ENCODE peak calls at places on chromosomes 4 and X, in eight cellular contexts. One of them, this sample, is unnamed.

GRCh38 chr4:12041828-12042227 is 613.1 kb upstream of the HS3ST1 start:
- DNase-seq in ovary: no peak
- DNase-seq in endothelial cell of umbilical vein: no peak
- DNase-seq in A549: no peak
- DNase-seq in IMR-90: no peak
- DNase-seq in HepG2: no peak
- DNase-seq in heart left ventricle: no peak
- DNase-seq in tibial nerve: no peak
- DNase-seq in this sample: no peak

GRCh38 chrX:140477987-140478386 is 26.9 kb downstream of the SOX3 start:
- DNase-seq in endothelial cell of umbilical vein: no peak
- DNase-seq in A549: no peak
- DNase-seq in IMR-90: no peak
- DNase-seq in HepG2: no peak
- DNase-seq in tibial nerve: no peak
- DNase-seq in ovary: no peak
- DNase-seq in heart left ventricle: no peak
- DNase-seq in this sample: no peak

GRCh38 chr4:174663254-174663653 is 141.0 kb upstream of the HPGD start:
- DNase-seq in IMR-90: peak; percentile 1
- DNase-seq in tibial nerve: no peak
- DNase-seq in heart left ventricle: no peak
- DNase-seq in HepG2: no peak
- DNase-seq in endothelial cell of umbilical vein: no peak
- DNase-seq in A549: no peak
- DNase-seq in ovary: no peak
- DNase-seq in this sample: no peak

GRCh38 chrX:11886745-11887144 is 128.7 kb downstream of the MSL3 start:
- DNase-seq in HepG2: no peak
- DNase-seq in tibial nerve: no peak
- DNase-seq in IMR-90: peak; percentile 0
- DNase-seq in heart left ventricle: no peak
- DNase-seq in A549: no peak
- DNase-seq in ovary: no peak
- DNase-seq in endothelial cell of umbilical vein: peak; percentile 36
- DNase-seq in this sample: no peak

GRCh38 chr4:102694791-102695190 is 66.0 kb downstream of the MANBA start:
- DNase-seq in heart left ventricle: no peak
- DNase-seq in tibial nerve: no peak
- DNase-seq in ovary: no peak
- DNase-seq in IMR-90: peak; percentile 23
- DNase-seq in HepG2: no peak
- DNase-seq in A549: no peak
- DNase-seq in endothelial cell of umbilical vein: no peak
- DNase-seq in this sample: no peak

GRCh38 chrX:15465896-15466651 is 27.1 kb downstream of the PIR start:
- DNase-seq in endothelial cell of umbilical vein: no peak
- DNase-seq in IMR-90: peak; percentile 7
- DNase-seq in heart left ventricle: no peak
- DNase-seq in A549: no peak
- DNase-seq in tibial nerve: no peak
- DNase-seq in ovary: peak; percentile 32
- DNase-seq in HepG2: no peak
- DNase-seq in this sample: no peak

GRCh38 chrX:94831364-94831763 is 1157.4 kb downstream of the FAM133A start:
- DNase-seq in IMR-90: peak; percentile 0
- DNase-seq in ovary: no peak
- DNase-seq in tibial nerve: no peak
- DNase-seq in endothelial cell of umbilical vein: no peak
- DNase-seq in heart left ventricle: no peak
- DNase-seq in A549: no peak
- DNase-seq in HepG2: no peak
- DNase-seq in this sample: no peak

GRCh38 chrX:13029831-13030771 is 14.3 kb downstream of the FAM9C start:
- DNase-seq in endothelial cell of umbilical vein: peak; percentile 63
- DNase-seq in heart left ventricle: no peak
- DNase-seq in A549: no peak
- DNase-seq in ovary: no peak
- DNase-seq in tibial nerve: no peak
- DNase-seq in IMR-90: no peak
- DNase-seq in HepG2: peak; percentile 35
- DNase-seq in this sample: no peak

GRCh38 chrX:13533726-13534125 is 35.7 kb upstream of the EGFL6 start:
- DNase-seq in endothelial cell of umbilical vein: no peak
- DNase-seq in HepG2: no peak
- DNase-seq in tibial nerve: no peak
- DNase-seq in ovary: no peak
- DNase-seq in IMR-90: peak; percentile 24
- DNase-seq in A549: no peak
- DNase-seq in heart left ventricle: no peak
- DNase-seq in this sample: no peak

GRCh38 chrX:153813161-153813560 is 17.2 kb downstream of the PDZD4 start:
- DNase-seq in A549: no peak
- DNase-seq in HepG2: no peak
- DNase-seq in IMR-90: no peak
- DNase-seq in tibial nerve: no peak
- DNase-seq in heart left ventricle: no peak
- DNase-seq in endothelial cell of umbilical vein: no peak
- DNase-seq in ovary: no peak
- DNase-seq in this sample: no peak

GRCh38 chr4:189659302-189659701 is 281.4 kb upstream of the FRG1 start:
- DNase-seq in ovary: no peak
- DNase-seq in tibial nerve: no peak
- DNase-seq in A549: no peak
- DNase-seq in HepG2: no peak
- DNase-seq in IMR-90: no peak
- DNase-seq in endothelial cell of umbilical vein: no peak
- DNase-seq in heart left ventricle: no peak
- DNase-seq in this sample: no peak

DNA sequence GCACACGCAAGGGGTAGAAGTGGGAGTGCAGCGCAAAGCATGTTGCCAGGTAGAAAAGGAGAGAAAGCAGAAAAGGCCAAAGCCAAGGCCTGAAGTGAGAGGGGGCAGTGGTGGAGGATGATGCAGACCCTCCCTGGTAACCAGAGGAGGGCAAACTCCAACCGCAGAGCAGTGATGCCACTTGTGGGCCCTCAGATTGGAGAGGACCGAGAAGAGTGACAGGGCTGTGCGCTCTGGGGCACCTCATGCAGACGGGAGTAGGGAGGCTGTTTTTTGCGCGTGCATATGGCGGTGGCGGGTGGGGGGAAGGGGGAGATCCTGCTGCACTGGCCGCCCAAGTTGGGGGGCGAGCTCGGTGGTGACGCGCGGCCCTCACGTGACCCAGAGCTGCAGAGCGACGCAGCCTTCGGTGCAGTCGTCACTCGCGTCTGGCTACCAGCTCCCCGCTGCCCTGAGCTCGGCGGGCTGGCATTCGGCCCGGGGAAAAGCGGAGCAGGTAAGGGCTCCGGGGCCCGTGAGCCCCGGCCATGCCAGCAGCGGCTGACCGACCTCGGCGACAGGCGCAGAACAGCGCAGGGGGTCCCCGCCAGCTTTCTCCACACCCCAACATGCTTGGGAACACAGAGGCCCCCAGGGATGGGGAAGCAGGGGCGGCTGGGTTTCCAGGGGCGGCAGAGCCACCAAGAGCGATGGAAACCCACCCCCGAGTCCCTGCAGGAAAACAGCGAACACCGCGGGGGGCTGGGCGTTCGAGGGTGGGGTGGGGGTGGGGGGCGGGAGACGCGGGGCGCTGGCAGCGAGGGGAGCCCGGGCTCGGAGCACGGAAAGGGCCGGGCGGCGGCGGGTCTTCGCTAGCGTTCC is at the start of gene BEX3:
- DNase-seq in heart left ventricle: peak; percentile 35
- DNase-seq in A549: peak; percentile 48
- DNase-seq in ovary: peak; percentile 70
- DNase-seq in HepG2: peak; percentile 24
- DNase-seq in tibial nerve: peak; percentile 15
- DNase-seq in endothelial cell of umbilical vein: peak; percentile 55
- DNase-seq in IMR-90: peak; percentile 59
- DNase-seq in this sample: no peak
- TF ChIP-seq POLR2A in heart left ventricle: no peak
- TF ChIP-seq POLR2A in A549: peak; percentile 70
- TF ChIP-seq POLR2A in ovary: peak; percentile 66
- TF ChIP-seq POLR2A in HepG2: no peak
- TF ChIP-seq POLR2A in tibial nerve: no peak
- TF ChIP-seq POLR2A in endothelial cell of umbilical vein: peak; percentile 65
- TF ChIP-seq POLR2A in IMR-90: peak; percentile 80
- TF ChIP-seq POLR2A in this sample: no peak

DNA sequence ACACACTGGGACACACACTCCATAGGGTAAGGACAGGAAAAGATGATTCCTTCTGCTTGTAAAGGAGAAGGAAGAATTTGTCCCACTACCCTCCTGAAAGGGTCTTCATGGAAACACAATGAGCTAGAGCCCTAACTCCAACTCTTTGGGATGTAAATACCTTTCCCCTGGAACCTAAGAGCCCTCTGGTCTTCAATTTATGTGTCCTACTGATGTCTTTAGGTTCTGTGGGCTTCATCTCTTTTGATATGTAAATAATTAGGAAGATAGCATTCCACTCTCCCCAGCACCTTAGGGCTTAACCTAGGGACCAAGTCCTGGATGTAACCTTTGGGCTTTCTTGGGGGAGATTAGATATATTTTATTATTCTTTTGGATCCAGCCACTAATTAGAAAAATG is 38.3 kb downstream of the PF4 start:
- DNase-seq in A549: no peak
- DNase-seq in ovary: no peak
- DNase-seq in tibial nerve: no peak
- DNase-seq in endothelial cell of umbilical vein: no peak
- DNase-seq in heart left ventricle: no peak
- DNase-seq in IMR-90: no peak
- DNase-seq in HepG2: no peak
- DNase-seq in this sample: no peak
- H3K9me3 ChIP-seq in A549: no peaks in the 10 kb centered on the region
- H3K9me3 ChIP-seq in ovary: no peaks in the 10 kb centered on the region
- H3K9me3 ChIP-seq in tibial nerve: no peaks in the 10 kb centered on the region
- H3K9me3 ChIP-seq in endothelial cell of umbilical vein: no peaks in the 10 kb centered on the region
- H3K9me3 ChIP-seq in heart left ventricle: no peaks in the 10 kb centered on the region
- H3K9me3 ChIP-seq in IMR-90: no peaks in the 10 kb centered on the region
- H3K9me3 ChIP-seq in HepG2: no peaks in the 10 kb centered on the region
- H3K9me3 ChIP-seq in this sample: no peaks in the 10 kb centered on the region

GRCh38 chr4:140071043-140071442 is 82.9 kb downstream of the MAML3 start:
- DNase-seq in endothelial cell of umbilical vein: no peak
- DNase-seq in heart left ventricle: no peak
- DNase-seq in tibial nerve: no peak
- DNase-seq in IMR-90: no peak
- DNase-seq in A549: no peak
- DNase-seq in HepG2: no peak
- DNase-seq in ovary: no peak
- DNase-seq in this sample: no peak

GRCh38 chr4:140069068-140069467 is 84.9 kb downstream of the MAML3 start:
- DNase-seq in ovary: peak; percentile 60
- DNase-seq in tibial nerve: no peak
- DNase-seq in heart left ventricle: no peak
- DNase-seq in IMR-90: peak; percentile 73
- DNase-seq in endothelial cell of umbilical vein: no peak
- DNase-seq in A549: no peak
- DNase-seq in HepG2: no peak
- DNase-seq in this sample: no peak

GRCh38 chr4:140070369-140070768 is 83.6 kb downstream of the MAML3 start:
- DNase-seq in endothelial cell of umbilical vein: no peak
- DNase-seq in tibial nerve: no peak
- DNase-seq in IMR-90: no peak
- DNase-seq in heart left ventricle: no peak
- DNase-seq in ovary: no peak
- DNase-seq in HepG2: no peak
- DNase-seq in A549: no peak
- DNase-seq in this sample: no peak

GRCh38 chr4:140068247-140068646 is 85.7 kb downstream of the MAML3 start:
- DNase-seq in HepG2: no peak
- DNase-seq in heart left ventricle: no peak
- DNase-seq in ovary: no peak
- DNase-seq in A549: no peak
- DNase-seq in endothelial cell of umbilical vein: no peak
- DNase-seq in tibial nerve: no peak
- DNase-seq in IMR-90: no peak
- DNase-seq in this sample: no peak

DNA sequence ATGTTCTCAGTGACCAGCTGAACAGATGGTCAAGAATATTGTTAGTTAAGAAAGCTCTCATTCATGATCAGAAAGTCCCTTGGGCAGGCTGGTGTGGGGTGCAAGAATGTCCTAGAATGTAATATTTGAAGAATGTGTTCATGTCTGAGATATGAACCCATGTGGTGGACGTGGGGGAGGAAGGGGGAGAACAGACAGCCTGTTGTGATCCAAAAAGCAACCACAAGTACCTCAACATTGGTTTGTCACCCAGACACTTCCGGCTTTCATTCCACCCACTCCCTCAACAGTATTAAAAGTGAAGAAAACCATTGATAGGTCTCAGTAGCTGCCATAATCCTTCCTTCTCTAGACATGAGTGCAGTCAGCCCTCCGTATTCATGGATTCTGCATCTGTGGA is 82.2 kb downstream of the MAML3 start:
- DNase-seq in HepG2: no peak
- DNase-seq in endothelial cell of umbilical vein: no peak
- DNase-seq in IMR-90: peak; percentile 91
- DNase-seq in heart left ventricle: peak; percentile 46
- DNase-seq in ovary: no peak
- DNase-seq in A549: no peak
- DNase-seq in tibial nerve: peak; percentile 42
- DNase-seq in this sample: no peak
- H3K27ac ChIP-seq in HepG2: no peak overlapping the region
- H3K27ac ChIP-seq in endothelial cell of umbilical vein: no peak overlapping the region
- H3K27ac ChIP-seq in IMR-90: peak overlapping the region; percentile 6
- H3K27ac ChIP-seq in heart left ventricle: no peak overlapping the region
- H3K27ac ChIP-seq in ovary: no peak overlapping the region
- H3K27ac ChIP-seq in A549: peak overlapping the region; percentile 79
- H3K27ac ChIP-seq in tibial nerve: peak overlapping the region; percentile 77
- H3K27ac ChIP-seq in this sample: no peak overlapping the region

DNA sequence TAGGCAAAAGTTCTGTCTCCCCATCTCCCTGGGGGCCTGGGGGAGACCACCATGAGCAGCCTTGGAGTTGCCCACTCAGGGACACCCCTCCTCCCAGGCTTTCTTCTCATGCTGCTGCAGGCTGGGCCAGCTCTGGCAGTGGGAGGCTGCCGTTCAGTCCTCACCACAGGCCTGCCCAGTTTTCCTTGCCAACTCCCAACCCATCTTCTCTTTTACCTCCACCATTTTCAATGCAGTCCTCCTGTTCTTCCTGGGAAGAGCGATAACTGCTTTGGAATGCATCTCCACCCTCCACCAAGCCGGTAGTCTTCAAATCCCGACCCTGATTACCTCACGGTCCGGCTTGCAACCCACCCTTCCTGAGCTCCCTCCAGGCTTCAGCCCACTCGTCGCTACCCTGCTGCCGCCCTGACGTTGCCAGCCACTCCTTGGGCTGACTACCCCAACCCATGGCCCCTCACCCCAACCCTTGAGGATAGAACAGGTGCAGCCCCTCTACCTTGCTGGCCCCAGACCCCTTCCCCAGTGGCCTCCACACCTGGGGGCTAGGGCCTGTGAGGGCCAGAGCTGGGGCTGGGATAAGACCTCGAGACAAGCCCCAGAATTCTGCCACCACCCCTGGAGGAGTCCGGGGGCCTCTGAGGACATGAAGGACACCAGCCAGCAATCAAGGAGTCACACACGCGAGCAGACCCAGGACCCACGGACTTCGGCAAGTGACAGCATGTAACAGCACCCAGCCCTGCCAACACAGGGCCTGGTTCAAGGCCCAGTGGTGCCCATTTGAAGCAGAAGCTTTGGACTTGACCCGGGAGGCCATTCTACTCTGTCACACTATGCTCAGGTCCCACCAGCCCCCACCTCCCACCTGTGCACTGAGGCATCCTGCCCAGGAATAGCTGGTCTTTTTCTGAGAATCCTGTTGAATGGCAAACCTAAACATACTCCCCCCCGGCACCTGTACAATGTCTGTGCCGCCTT is 9.2 kb downstream of the WDR1 start:
- DNase-seq in tibial nerve: no peak
- DNase-seq in HepG2: no peak
- DNase-seq in A549: no peak
- DNase-seq in heart left ventricle: no peak
- DNase-seq in IMR-90: peak; percentile 28
- DNase-seq in ovary: peak; percentile 19
- DNase-seq in endothelial cell of umbilical vein: no peak
- DNase-seq in this sample: no peak
- TF ChIP-seq POLR2A in tibial nerve: no peak
- TF ChIP-seq POLR2A in HepG2: no peak
- TF ChIP-seq POLR2A in A549: no peak
- TF ChIP-seq POLR2A in heart left ventricle: no peak
- TF ChIP-seq POLR2A in IMR-90: no peak
- TF ChIP-seq POLR2A in ovary: no peak
- TF ChIP-seq POLR2A in endothelial cell of umbilical vein: no peak
- TF ChIP-seq POLR2A in this sample: no peak